ENCODE peak calls at places on chromosomes 16 and 17, in four cellular contexts. M is GM12865, D is fibroblast of mammary gland, N is breast epithelium. F is an unnamed sample.
A peak's percentile ranks its signal among the peaks of the same experiment; 100 is the strongest.

GRCh38 chr16:69406780-69407331 is 17.6 kb upstream of the CYB5B start:
- DNase-seq in M (peak; percentile 34), D (no peak), N (no peak), F (no peak)

GRCh38 chr17:33498069-33498468 is 205.0 kb upstream of the ASIC2 start:
- DNase-seq in M (no peak), D (no peak), N (no peak), F (peak; percentile 48)

GRCh38 chr17:9768381-9768934 is 22.9 kb downstream of the DHRS7C start:
- DNase-seq in D (peak; percentile 54), N (no peak), M (peak; percentile 33), F (peak; percentile 52)

GRCh38 chr16:2737238-2737605 is 15.2 kb upstream of the SRRM2 start:
- DNase-seq in D (no peak), M (no peak), N (no peak), F (no peak)

GRCh38 chr17:75398279-75398678 is 7.2 kb downstream of the GRB2 start:
- DNase-seq in N (no peak), M (no peak), D (no peak), F (no peak)

GRCh38 chr17:4934173-4934979 is 2.3 kb downstream of the GP1BA start:
- DNase-seq in D (peak; percentile 55), M (peak; percentile 83), N (peak; percentile 69), F (peak; percentile 38)

GRCh38 chr17:63399856-63400255 is 46.2 kb downstream of the CYB561 start:
- DNase-seq in M (no peak), D (peak; percentile 58), N (no peak), F (peak; percentile 75)

GRCh38 chr17:3582921-3583320 is 25.3 kb upstream of the TRPV3 start:
- DNase-seq in M (no peak), D (no peak), N (no peak), F (no peak)

GRCh38 chr17:6556121-6557039 is at the start of gene PITPNM3:
- DNase-seq in D (no peak), M (no peak), N (no peak), F (no peak)

GRCh38 chr17:57881143-57881542 is 31.3 kb upstream of the MRPS23 start:
- DNase-seq in D (peak; percentile 61), M (no peak), N (no peak), F (peak; percentile 68)

GRCh38 chr17:50060951-50061712 is 5.2 kb downstream of the ITGA3 start:
- DNase-seq in D (peak; percentile 79), N (no peak), M (no peak), F (peak; percentile 76)

GRCh38 chr17:44875761-44876160 is 23.5 kb downstream of the EFTUD2 start:
- DNase-seq in N (no peak), D (no peak), M (no peak), F (no peak)

GRCh38 chr17:43898446-43898845 is 8.9 kb downstream of the MPP2 start:
- DNase-seq in M (no peak), D (no peak), N (no peak), F (no peak)

GRCh38 chr17:28317965-28318758 is 838 bp upstream of the TMEM97 start:
- DNase-seq in M (peak; percentile 20), D (no peak), N (no peak), F (no peak)

GRCh38 chr17:43683928-43684653 is 22.4 kb upstream of the MEOX1 start:
- DNase-seq in M (no peak), N (no peak), D (no peak), F (no peak)

GRCh38 chr17:17057057-17057551 is 14.8 kb downstream of the MPRIP start:
- DNase-seq in M (no peak), D (no peak), N (no peak), F (no peak)

GRCh38 chr16:18803569-18804462 is 2.5 kb upstream of the ARL6IP1 start:
- DNase-seq in N (no peak), D (peak; percentile 61), M (no peak), F (peak; percentile 62)

GRCh38 chr17:56912105-56912999 is 1.5 kb downstream of the TRIM25 start:
- DNase-seq in M (no peak), N (no peak), D (peak; percentile 33), F (no peak)

GRCh38 chr16:49649013-49649785 is 206.7 kb downstream of the ZNF423 start:
- DNase-seq in D (peak; percentile 80), M (no peak), N (no peak), F (peak; percentile 18)

GRCh38 chr17:2125013-2125535 is 70.2 kb downstream of the HIC1 start:
- DNase-seq in M (no peak), N (no peak), D (no peak), F (peak; percentile 72)

GRCh38 chr17:77133087-77133633 is 7.6 kb upstream of the SEC14L1 start:
- DNase-seq in M (no peak), D (no peak), N (no peak), F (no peak)

GRCh38 chr17:65455972-65456343 is 105.5 kb downstream of the AXIN2 start:
- DNase-seq in D (peak; percentile 6), M (peak; percentile 7), N (no peak), F (peak; percentile 48)

GRCh38 chr17:74140282-74140681 is 63.2 kb upstream of the RPL38 start:
- DNase-seq in D (no peak), N (no peak), M (peak; percentile 13), F (no peak)

GRCh38 chr16:64983983-64984382 is 137.9 kb downstream of the CDH11 start:
- DNase-seq in D (peak; percentile 92), N (no peak), M (peak; percentile 6), F (peak; percentile 90)

GRCh38 chr17:41907633-41908539 is 10.9 kb downstream of the ACLY start:
- DNase-seq in D (peak; percentile 68), N (no peak), M (no peak), F (no peak)

GRCh38 chr17:5619088-5619740 is 34.9 kb upstream of the NLRP1 start:
- DNase-seq in N (no peak), M (peak; percentile 36), D (no peak), F (no peak)

GRCh38 chr17:76446449-76447231 is 6.3 kb downstream of the UBE2O start:
- DNase-seq in D (peak; percentile 93), M (no peak), N (no peak), F (peak; percentile 83)

GRCh38 chr17:65568918-65569317 is 7.5 kb upstream of the AXIN2 start:
- DNase-seq in M (peak; percentile 52), N (no peak), D (no peak), F (no peak)

GRCh38 chr16:10607157-10607556 is 26.8 kb upstream of the EMP2 start:
- DNase-seq in M (no peak), N (no peak), D (no peak), F (no peak)

GRCh38 chr16:1965610-1966009 is 984 bp upstream of the RPS2 start:
- DNase-seq in M (no peak), N (no peak), D (no peak), F (no peak)

GRCh38 chr16:25692734-25693508 is 1.2 kb downstream of the HS3ST4 start:
- DNase-seq in M (no peak), D (no peak), N (no peak), F (no peak)

GRCh38 chr16:9946022-9946720 is 236.1 kb downstream of the GRIN2A start:
- DNase-seq in D (no peak), N (no peak), M (peak; percentile 41), F (no peak)

GRCh38 chr17:557371-557770 is 157.3 kb downstream of the VPS53 start:
- DNase-seq in N (no peak), D (peak; percentile 59), M (no peak), F (peak; percentile 20)

DNA sequence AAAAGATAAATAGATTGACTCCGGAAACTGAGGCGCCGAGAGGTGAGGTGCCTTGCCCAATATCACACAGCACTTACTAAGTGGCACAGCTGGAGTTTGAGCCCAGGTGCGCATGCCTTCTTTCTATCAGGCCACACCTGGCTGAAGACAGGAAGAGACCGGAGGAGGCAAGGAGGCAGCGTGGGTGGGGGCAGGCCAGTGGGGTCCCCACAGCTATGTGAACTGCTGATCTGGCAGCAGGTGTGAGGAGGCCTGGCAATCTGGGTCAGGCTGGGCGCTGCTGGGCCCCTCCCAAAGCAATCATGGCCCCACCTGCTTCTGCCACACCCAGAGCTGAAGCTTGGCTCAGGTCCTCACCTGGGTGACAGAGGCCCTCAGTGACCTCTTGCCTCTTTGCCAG is 1.9 kb upstream of the GDPD3 start:
- DNase-seq in D (no peak), N (no peak), M (no peak), F (no peak)
- H3K4me3 ChIP-seq in D (no peak overlapping the region), N (no peak overlapping the region), M (no peak overlapping the region), F (no peak overlapping the region)

GRCh38 chr16:87636050-87636684 is 33.9 kb downstream of the JPH3 start:
- DNase-seq in D (peak; percentile 78), M (peak; percentile 65), N (peak; percentile 82), F (peak; percentile 83)
- TF ChIP-seq CTCF in D (peak; percentile 76), M (peak; percentile 44), N (peak; percentile 6), F (peak; percentile 73)

GRCh38 chr17:79811888-79812205 is 15.0 kb upstream of the CBX8 start:
- DNase-seq in N (no peak), M (no peak), D (no peak), F (no peak)

GRCh38 chr17:79812206-79812968 is 15.5 kb upstream of the CBX8 start:
- DNase-seq in D (no peak), N (no peak), M (no peak), F (no peak)

GRCh38 chr17:79809530-79810137 is 12.8 kb upstream of the CBX8 start:
- DNase-seq in M (no peak), N (no peak), D (no peak), F (no peak)

GRCh38 chr17:79810138-79811027 is 13.5 kb upstream of the CBX8 start:
- DNase-seq in M (peak; percentile 92), D (peak; percentile 65), N (no peak), F (peak; percentile 76)

GRCh38 chr17:79811036-79811887 is 14.4 kb upstream of the CBX8 start:
- DNase-seq in M (peak; percentile 62), N (no peak), D (no peak), F (no peak)
- H3K4me3 ChIP-seq in M (no peak overlapping the region), N (peak overlapping the region; percentile 57), D (no peak overlapping the region), F (no peak overlapping the region)

GRCh38 chr16:636206-637080 is at the start of gene METTL26:
- DNase-seq in N (peak; percentile 94), D (peak; percentile 91), M (peak; percentile 97), F (peak; percentile 94)
- TF ChIP-seq CTCF in N (no peak), D (no peak), M (no peak), F (no peak)

F was measured in fibroblast of pulmonary artery.